ENCODE peak calls at places on chromosomes 11 and 22, in seven cellular contexts. M is H1, C is H9, Y is neuronal stem cell, L is mesendoderm, T is mesenchymal stem cell, D is trophoblast cell. Q is an unnamed sample.

GRCh38 chr11:27246925-27247324 is 116.1 kb downstream of the CCDC34 start:
- DNase-seq in M (no peak), C (no peak), Y (no peak), L (no peak), T (no peak), D (no peak), Q (no peak)

GRCh38 chr22:42277988-42278776 is 7.7 kb upstream of the TCF20 start:
- DNase-seq in M (no peak), C (no peak), Y (no peak), L (no peak), T (no peak), D (peak), Q (no peak)

GRCh38 chr11:47565340-47566165 is at the start of gene PTPMT1:
- DNase-seq in M (peak), C (peak), Y (no peak), L (peak), T (peak), D (peak), Q (peak)

GRCh38 chr11:67312187-67313021 is 9.1 kb downstream of the SSH3 start:
- DNase-seq in M (no peak), C (no peak), Y (no peak), L (no peak), T (no peak), D (peak), Q (no peak)

GRCh38 chr22:44731357-44731970 is 20.9 kb upstream of the ARHGAP8 start:
- DNase-seq in M (no peak), C (no peak), Y (no peak), L (no peak), T (no peak), D (no peak), Q (no peak)

GRCh38 chr11:43866520-43866919 is 14.1 kb upstream of the ALKBH3 start:
- DNase-seq in M (no peak), C (no peak), Y (no peak), L (no peak), T (peak), D (no peak), Q (peak)

GRCh38 chr22:37417737-37418348 is 9.4 kb downstream of the ELFN2 start:
- DNase-seq in M (no peak), C (no peak), Y (no peak), L (no peak), T (no peak), D (no peak), Q (peak)

GRCh38 chr22:44753189-44754042 is 1.0 kb downstream of the ARHGAP8 start:
- DNase-seq in M (no peak), C (no peak), Y (no peak), L (peak), T (no peak), D (no peak), Q (peak)

GRCh38 chr22:38413085-38414008 is 41.7 kb downstream of the KCNJ4 start:
- DNase-seq in M (peak), C (no peak), Y (no peak), L (no peak), T (no peak), D (no peak), Q (no peak)

GRCh38 chr11:88398372-88399140 is 61.0 kb upstream of the CTSC start:
- DNase-seq in M (no peak), C (no peak), Y (no peak), L (peak), T (peak), D (peak), Q (peak)

GRCh38 chr11:115151010-115151409 is 353.2 kb downstream of the CADM1 start:
- DNase-seq in M (no peak), C (no peak), Y (no peak), L (no peak), T (no peak), D (no peak), Q (no peak)

GRCh38 chr22:38249803-38250641 is 22.8 kb downstream of the TMEM184B start:
- DNase-seq in M (no peak), C (no peak), Y (no peak), L (no peak), T (no peak), D (no peak), Q (no peak)

GRCh38 chr11:130052556-130052955 is 17.1 kb upstream of the APLP2 start:
- DNase-seq in M (no peak), C (no peak), Y (no peak), L (no peak), T (no peak), D (no peak), Q (no peak)

GRCh38 chr11:130047141-130047540 is 22.6 kb upstream of the APLP2 start:
- DNase-seq in M (no peak), C (no peak), Y (no peak), L (no peak), T (no peak), D (no peak), Q (peak)

GRCh38 chr11:130050272-130050671 is 19.4 kb upstream of the APLP2 start:
- DNase-seq in M (no peak), C (no peak), Y (no peak), L (peak), T (peak), D (no peak), Q (peak)

GRCh38 chr11:130051077-130051476 is 18.6 kb upstream of the APLP2 start:
- DNase-seq in M (no peak), C (no peak), Y (no peak), L (no peak), T (no peak), D (peak), Q (peak)

GRCh38 chr11:130049260-130049659 is 20.4 kb upstream of the APLP2 start:
- DNase-seq in M (no peak), C (no peak), Y (no peak), L (no peak), T (no peak), D (no peak), Q (no peak)
- H2AK5ac ChIP-seq in M (no peak), C (no peak), Y (no peak), L (no peak), T (no peak), D (no peak), Q (no peak)

GRCh38 chr11:59119826-59120225 is 12.8 kb downstream of the FAM111B start:
- DNase-seq in M (no peak), C (no peak), Y (no peak), L (no peak), T (no peak), D (no peak), Q (no peak)

GRCh38 chr11:59115556-59115955 is 8.5 kb downstream of the FAM111B start:
- DNase-seq in M (no peak), C (no peak), Y (no peak), L (no peak), T (no peak), D (no peak), Q (no peak)

GRCh38 chr11:59112494-59112893 is 5.5 kb downstream of the FAM111B start:
- DNase-seq in M (no peak), C (no peak), Y (no peak), L (no peak), T (no peak), D (no peak), Q (peak)

GRCh38 chr11:59117774-59118173 is 10.7 kb downstream of the FAM111B start:
- DNase-seq in M (no peak), C (no peak), Y (no peak), L (no peak), T (no peak), D (no peak), Q (no peak)

GRCh38 chr11:59114344-59114743 is 7.3 kb downstream of the FAM111B start:
- DNase-seq in M (no peak), C (no peak), Y (no peak), L (no peak), T (no peak), D (no peak), Q (no peak)
- H2AK5ac ChIP-seq in M (no peak), C (no peak), Y (no peak), L (no peak), T (no peak), D (no peak), Q (no peak)

GRCh38 chr11:112229159-112229558 is 2.9 kb downstream of the PTS start:
- DNase-seq in M (no peak), C (no peak), Y (no peak), L (no peak), T (no peak), D (no peak), Q (no peak)

GRCh38 chr11:112229746-112230433 is 3.7 kb downstream of the PTS start:
- DNase-seq in M (no peak), C (no peak), Y (no peak), L (no peak), T (peak), D (peak), Q (peak)

GRCh38 chr11:112235750-112236390 is 9.6 kb downstream of the PTS start:
- DNase-seq in M (no peak), C (no peak), Y (no peak), L (no peak), T (no peak), D (no peak), Q (no peak)

GRCh38 chr11:112228706-112229105 is 2.5 kb downstream of the PTS start:
- DNase-seq in M (no peak), C (no peak), Y (no peak), L (no peak), T (no peak), D (no peak), Q (no peak)

GRCh38 chr11:112231952-112232351 is 5.7 kb downstream of the PTS start:
- DNase-seq in M (no peak), C (no peak), Y (no peak), L (no peak), T (no peak), D (no peak), Q (no peak)
- H2AK5ac ChIP-seq in M (no peak), C (no peak), Y (no peak), L (no peak), T (no peak), D (no peak), Q (no peak)

GRCh38 chr11:123548774-123549173 is 105.7 kb downstream of the SCN3B start:
- DNase-seq in M (no peak), C (no peak), Y (no peak), L (no peak), T (no peak), D (no peak), Q (no peak)

GRCh38 chr11:123550620-123550917 is 103.9 kb downstream of the SCN3B start:
- DNase-seq in M (no peak), C (no peak), Y (no peak), L (no peak), T (no peak), D (no peak), Q (no peak)

GRCh38 chr11:123547180-123547579 is 107.2 kb downstream of the SCN3B start:
- DNase-seq in M (no peak), C (no peak), Y (no peak), L (no peak), T (no peak), D (no peak), Q (no peak)

GRCh38 chr11:123549901-123550619 is 104.4 kb downstream of the SCN3B start:
- DNase-seq in M (no peak), C (no peak), Y (no peak), L (peak), T (no peak), D (no peak), Q (peak)

GRCh38 chr11:123551085-123551484 is 103.3 kb downstream of the SCN3B start:
- DNase-seq in M (no peak), C (no peak), Y (no peak), L (no peak), T (no peak), D (no peak), Q (no peak)
- H2AK5ac ChIP-seq in M (no peak), C (no peak), Y (no peak), L (no peak), T (no peak), D (no peak), Q (no peak)

DNA sequence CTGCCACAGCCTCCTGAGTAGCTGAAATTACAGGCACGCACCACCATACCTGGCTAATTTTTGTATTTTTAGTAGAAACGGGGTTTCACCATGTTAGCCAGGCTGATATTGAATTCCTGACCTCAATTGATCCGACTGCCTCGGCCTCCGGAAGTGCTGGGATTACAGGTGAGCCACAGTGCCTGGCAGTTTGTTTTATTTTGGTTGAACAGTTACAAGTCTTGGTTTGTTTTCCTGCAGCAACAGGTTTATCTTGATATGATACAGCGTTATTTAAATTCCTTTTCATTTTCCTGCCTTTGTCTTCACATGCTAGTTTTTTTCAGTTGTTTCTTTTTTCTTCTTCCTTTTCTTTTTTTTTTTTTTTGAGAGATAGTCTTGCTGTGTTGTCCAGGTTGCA is 4.0 kb upstream of the SLC3A2 start:
- DNase-seq in M (no peak), C (no peak), Y (no peak), L (no peak), T (no peak), D (no peak), Q (no peak)
- H2AK5ac ChIP-seq in M (no peak), C (no peak), Y (no peak), L (no peak), T (no peak), D (no peak), Q (no peak)